ENCODE peak calls at places on chromosomes 12 and 14, in five cellular contexts. K is GM12878, O is heart right ventricle, B is H9, Q is right atrium auricular region. C is an unnamed sample.
A peak's percentile ranks its signal among the peaks of the same experiment; 100 is the strongest.

GRCh38 chr12:53476769-53477209 is 22.5 kb downstream of the MAP3K12 start:
- DNase-seq in Q (no peak), K (no peak), B (no peak), O (no peak), C (no peak)

GRCh38 chr12:30990776-30991175 is 64.2 kb downstream of the TSPAN11 start:
- DNase-seq in K (no peak), O (no peak), Q (no peak), B (no peak), C (no peak)

GRCh38 chr12:127120851-127121250 is 1146.1 kb upstream of the TMEM132C start:
- DNase-seq in O (no peak), Q (no peak), B (no peak), K (no peak), C (no peak)

GRCh38 chr12:13135336-13136178 is 32.1 kb upstream of the GSG1 start:
- DNase-seq in B (peak; percentile 71), Q (peak; percentile 78), K (no peak), O (no peak), C (no peak)

GRCh38 chr12:6452908-6453630 is 1.2 kb downstream of the TAPBPL start:
- DNase-seq in K (no peak), O (peak; percentile 47), Q (no peak), B (no peak), C (no peak)

GRCh38 chr12:3216726-3217682 is 139.8 kb downstream of the TSPAN9 start:
- DNase-seq in O (no peak), B (no peak), K (no peak), Q (peak; percentile 76), C (no peak)

GRCh38 chr12:123453165-123453564 is 4.8 kb upstream of the SNRNP35 start:
- DNase-seq in O (no peak), B (no peak), Q (no peak), K (no peak), C (no peak)

GRCh38 chr14:92948647-92949046 is 25.7 kb downstream of the CHGA start:
- DNase-seq in B (no peak), Q (no peak), O (no peak), K (no peak), C (no peak)

GRCh38 chr14:21735639-21736307 is 62.2 kb upstream of the OR4E1 start:
- DNase-seq in B (no peak), O (no peak), K (no peak), Q (no peak), C (no peak)

GRCh38 chr12:118900954-118901353 is 80.4 kb upstream of the SRRM4 start:
- DNase-seq in Q (no peak), B (no peak), K (no peak), O (no peak), C (no peak)

GRCh38 chr14:104133496-104133895 is 4.9 kb upstream of the KIF26A start:
- DNase-seq in K (no peak), O (no peak), B (peak; percentile 18), Q (no peak), C (no peak)

GRCh38 chr14:75249958-75250336 is 28.7 kb upstream of the FOS start:
- DNase-seq in Q (no peak), K (no peak), O (no peak), B (no peak), C (no peak)

GRCh38 chr12:98973395-98973794 is 328.3 kb downstream of the APAF1 start:
- DNase-seq in B (no peak), K (no peak), Q (no peak), O (no peak), C (no peak)

GRCh38 chr14:91019673-91020072 is 40.8 kb downstream of the RPS6KA5 start:
- DNase-seq in Q (no peak), K (no peak), B (no peak), O (no peak), C (no peak)
- H3K27ac ChIP-seq in Q (no peak overlapping the region), K (no peak overlapping the region), B (no peak overlapping the region), O (no peak overlapping the region), C (no peak overlapping the region)

DNA sequence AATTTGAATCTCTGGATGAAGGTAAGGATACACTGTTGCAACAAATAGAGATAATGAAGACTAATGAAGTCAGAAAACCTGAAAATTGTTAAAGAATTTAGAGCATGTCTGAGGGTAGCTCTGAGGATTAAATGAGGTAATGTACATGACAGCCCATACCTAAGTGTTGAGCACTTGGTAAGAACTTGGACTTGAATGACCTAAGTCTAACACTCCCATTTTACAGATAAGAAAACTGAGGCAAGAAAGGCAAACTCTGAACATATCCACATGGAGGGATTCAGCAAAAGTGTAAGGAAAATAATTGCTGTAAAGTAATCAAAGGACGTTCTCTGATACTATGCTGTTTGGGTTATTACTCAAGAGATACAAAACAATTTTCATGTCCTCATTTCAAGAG is 29.0 kb downstream of the PTPRB start:
- DNase-seq in K (no peak), O (no peak), Q (no peak), B (no peak), C (no peak)
- H3K27ac ChIP-seq in K (no peak overlapping the region), O (peak overlapping the region; percentile 88), Q (peak overlapping the region; percentile 63), B (no peak overlapping the region), C (no peak overlapping the region)

GRCh38 chr12:62900686-62901272 is 34.2 kb downstream of the PPM1H start:
- DNase-seq in K (no peak), B (no peak), Q (no peak), O (no peak), C (no peak)
- H3K27ac ChIP-seq in K (no peak overlapping the region), B (no peak overlapping the region), Q (no peak overlapping the region), O (no peak overlapping the region), C (no peak overlapping the region)

DNA sequence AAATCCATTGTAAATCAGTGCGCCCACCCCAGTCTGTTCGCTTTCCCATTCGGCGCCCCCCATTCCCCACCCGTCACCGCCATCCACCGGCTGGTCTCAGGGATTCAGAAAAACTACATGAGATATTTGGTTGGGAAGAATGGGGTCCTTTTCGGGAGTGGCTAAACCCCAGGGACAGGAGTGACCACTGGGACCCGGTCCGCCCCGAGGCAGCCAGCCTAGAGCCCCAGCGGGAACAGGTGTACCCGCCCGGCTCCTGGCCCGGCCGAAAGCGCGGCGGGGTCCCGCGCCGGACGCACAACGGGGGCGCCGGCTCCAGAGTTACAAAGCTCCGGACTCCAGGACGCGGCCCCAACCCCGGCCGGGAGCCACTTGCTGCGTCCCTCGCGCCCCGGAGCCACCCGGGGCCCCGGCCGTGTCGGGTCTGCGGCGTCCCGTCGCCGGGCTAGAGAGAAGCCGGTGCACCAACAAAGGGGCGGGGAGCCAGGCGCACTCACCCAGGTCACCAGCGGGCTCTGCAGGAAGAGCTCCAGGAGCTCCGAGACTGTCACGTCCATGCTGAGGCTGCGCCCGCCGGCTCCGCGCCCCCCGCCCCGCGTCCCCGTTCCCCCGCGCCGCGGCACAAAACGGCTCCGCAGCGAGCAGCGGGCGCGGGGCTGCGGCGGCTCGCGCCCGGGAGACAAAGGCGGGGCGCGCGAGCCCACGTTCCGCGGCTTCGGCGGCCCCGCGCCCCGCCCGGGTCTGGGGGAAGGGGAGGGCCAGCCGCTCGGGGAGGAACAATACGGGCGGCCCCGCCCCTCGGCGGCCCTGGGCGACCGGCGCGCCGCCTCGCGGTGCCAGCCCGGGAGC is at the start of gene CCDC88C:
- DNase-seq in B (peak; percentile 71), K (no peak), O (peak; percentile 68), Q (no peak), C (no peak)
- H3K27ac ChIP-seq in B (no peak within 1 kb of the TSS), K (peak within 1 kb of the TSS; percentile 100), O (peak within 1 kb of the TSS; percentile 74), Q (peak within 1 kb of the TSS; percentile 42), C (peak within 1 kb of the TSS; percentile 39)

GRCh38 chr14:28661171-28661772 is 105.3 kb upstream of the FOXG1 start:
- DNase-seq in K (no peak), O (no peak), B (peak; percentile 49), Q (no peak), C (no peak)
- H3K27ac ChIP-seq in K (no peak overlapping the region), O (no peak overlapping the region), B (peak overlapping the region; percentile 92), Q (no peak overlapping the region), C (no peak overlapping the region)

DNA sequence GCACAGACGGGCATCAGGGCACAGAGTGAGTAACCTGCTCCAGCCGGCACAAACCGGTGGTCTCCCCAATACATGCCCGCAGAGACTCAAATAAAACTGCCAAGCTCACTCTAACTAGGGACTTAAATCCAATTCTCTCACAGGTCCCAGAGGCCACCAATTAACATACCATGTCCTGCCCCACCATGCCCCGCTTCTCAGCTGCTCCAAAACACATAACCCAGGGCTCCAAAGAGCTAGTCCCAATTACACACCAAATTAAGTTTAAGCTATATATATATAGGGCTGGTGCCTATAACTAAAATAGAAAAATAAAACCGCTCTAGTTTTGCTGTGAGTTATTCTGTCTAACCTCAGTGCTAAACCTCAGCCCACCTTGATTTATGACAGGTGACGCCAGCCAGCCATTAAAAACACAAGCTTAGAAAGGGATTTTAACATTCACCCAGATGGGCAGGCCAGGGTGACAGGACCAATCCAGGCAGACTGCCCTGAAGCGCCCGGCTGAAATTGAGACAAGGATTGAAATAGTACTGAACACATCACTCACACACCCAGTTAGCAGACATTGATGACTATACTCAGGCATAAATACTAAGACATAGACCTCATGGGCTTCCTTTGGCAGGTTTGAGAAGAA is 80.9 kb downstream of the CLMN start:
- DNase-seq in Q (no peak), O (no peak), B (no peak), K (no peak), C (no peak)
- H3K27ac ChIP-seq in Q (no peak overlapping the region), O (no peak overlapping the region), B (no peak overlapping the region), K (no peak overlapping the region), C (no peak overlapping the region)

DNA sequence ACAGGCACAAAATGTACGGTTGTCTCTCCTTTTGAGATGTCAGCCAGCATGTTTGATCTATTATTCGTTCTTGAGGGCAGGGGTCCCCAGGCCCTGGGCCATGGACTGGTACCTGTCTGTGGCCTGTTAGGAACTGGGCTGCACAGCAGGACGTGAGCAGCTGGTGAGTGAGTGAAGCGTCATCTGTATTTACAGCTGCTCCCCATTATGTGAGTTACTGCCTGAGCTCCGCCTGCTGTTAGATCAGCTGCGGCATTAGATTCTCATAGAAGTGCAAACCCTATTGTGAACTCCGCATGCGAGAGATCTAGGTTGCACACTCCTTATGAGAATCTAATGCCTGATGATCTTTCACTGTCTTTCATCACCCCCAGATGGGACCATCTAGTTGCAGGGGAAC is 41.4 kb upstream of the SCN8A start:
- DNase-seq in Q (no peak), K (no peak), B (no peak), O (no peak), C (no peak)
- H3K27ac ChIP-seq in Q (no peak overlapping the region), K (no peak overlapping the region), B (no peak overlapping the region), O (no peak overlapping the region), C (no peak overlapping the region)